ENCODE peak calls at places on chromosomes 16 and 17, in seven cellular contexts. One of them, this sample, is unnamed.

GRCh38 chr16:68444058-68444657 is 4.2 kb downstream of the SMPD3 start:
- DNase-seq in MM.1S: no peak
- DNase-seq in head of caudate nucleus: no peak
- DNase-seq in posterior cingulate gyrus: no peak
- DNase-seq in GM18507: no peak
- DNase-seq in NCI-H1436 treated with DMSO at 0.1 percent for 48 hours: no peak
- DNase-seq in NT2/D1: peak; percentile 48
- DNase-seq in this sample: peak; percentile 29

GRCh38 chr16:27698266-27698665 is 148.3 kb downstream of the KATNIP start:
- DNase-seq in NT2/D1: peak; percentile 83
- DNase-seq in posterior cingulate gyrus: no peak
- DNase-seq in NCI-H1436 treated with DMSO at 0.1 percent for 48 hours: no peak
- DNase-seq in MM.1S: no peak
- DNase-seq in GM18507: no peak
- DNase-seq in head of caudate nucleus: peak; percentile 54
- DNase-seq in this sample: no peak

GRCh38 chr17:44115585-44116415 is 7.6 kb downstream of the HDAC5 start:
- DNase-seq in head of caudate nucleus: peak; percentile 41
- DNase-seq in NCI-H1436 treated with DMSO at 0.1 percent for 48 hours: no peak
- DNase-seq in GM18507: no peak
- DNase-seq in NT2/D1: no peak
- DNase-seq in MM.1S: peak; percentile 16
- DNase-seq in posterior cingulate gyrus: peak; percentile 83
- DNase-seq in this sample: peak; percentile 20

GRCh38 chr17:39104657-39105056 is 46.8 kb downstream of the PLXDC1 start:
- DNase-seq in head of caudate nucleus: no peak
- DNase-seq in NCI-H1436 treated with DMSO at 0.1 percent for 48 hours: no peak
- DNase-seq in GM18507: no peak
- DNase-seq in NT2/D1: no peak
- DNase-seq in posterior cingulate gyrus: no peak
- DNase-seq in MM.1S: no peak
- DNase-seq in this sample: no peak

GRCh38 chr16:27704252-27704651 is 154.3 kb downstream of the KATNIP start:
- DNase-seq in posterior cingulate gyrus: no peak
- DNase-seq in NCI-H1436 treated with DMSO at 0.1 percent for 48 hours: no peak
- DNase-seq in NT2/D1: no peak
- DNase-seq in MM.1S: no peak
- DNase-seq in GM18507: no peak
- DNase-seq in head of caudate nucleus: no peak
- DNase-seq in this sample: no peak

GRCh38 chr17:80955673-80956306 is 35.9 kb upstream of the CHMP6 start:
- DNase-seq in NCI-H1436 treated with DMSO at 0.1 percent for 48 hours: no peak
- DNase-seq in head of caudate nucleus: no peak
- DNase-seq in NT2/D1: no peak
- DNase-seq in GM18507: no peak
- DNase-seq in MM.1S: no peak
- DNase-seq in posterior cingulate gyrus: peak; percentile 22
- DNase-seq in this sample: no peak

GRCh38 chr17:27578718-27579085 is 52.3 kb upstream of the LGALS9 start:
- DNase-seq in NCI-H1436 treated with DMSO at 0.1 percent for 48 hours: no peak
- DNase-seq in posterior cingulate gyrus: no peak
- DNase-seq in head of caudate nucleus: no peak
- DNase-seq in GM18507: peak; percentile 58
- DNase-seq in MM.1S: no peak
- DNase-seq in NT2/D1: no peak
- DNase-seq in this sample: peak; percentile 71

GRCh38 chr17:52064791-52065211 is 93.7 kb downstream of the CA10 start:
- DNase-seq in posterior cingulate gyrus: no peak
- DNase-seq in head of caudate nucleus: no peak
- DNase-seq in NT2/D1: no peak
- DNase-seq in MM.1S: no peak
- DNase-seq in GM18507: no peak
- DNase-seq in NCI-H1436 treated with DMSO at 0.1 percent for 48 hours: no peak
- DNase-seq in this sample: peak; percentile 57

GRCh38 chr16:80027007-80027965 is 426.7 kb upstream of the MAF start:
- DNase-seq in NT2/D1: peak; percentile 71
- DNase-seq in GM18507: no peak
- DNase-seq in posterior cingulate gyrus: peak; percentile 71
- DNase-seq in MM.1S: no peak
- DNase-seq in head of caudate nucleus: peak; percentile 53
- DNase-seq in NCI-H1436 treated with DMSO at 0.1 percent for 48 hours: peak; percentile 46
- DNase-seq in this sample: peak; percentile 97